ENCODE peak calls at places on chromosomes 4 and X, in ten cellular contexts. One of them, this sample, is unnamed.

GRCh38 chrX:23797371-23798128 is 14.6 kb downstream of the SAT1 start:
- DNase-seq in effector memory CD8-positive, alpha-beta T cell: no peak
- DNase-seq in left kidney: peak; percentile 64
- DNase-seq in head of caudate nucleus: no peak
- DNase-seq in ecto neural progenitor cell: no peak
- DNase-seq in pancreas: no peak
- DNase-seq in stimulated activated CD4-positive, alpha-beta T cell treated with anti-CD3 and anti-CD28 coated beads, Interleukin-2, amount 100 ng/mL, for 48 hours: no peak
- DNase-seq in sciatic nerve: no peak
- DNase-seq in HTR-8/SVneo: no peak
- DNase-seq in activated T-cell treated with anti-CD3 and anti-CD28 coated beads, Interleukin-2, amount 50 U/mL, for 72 hours: no peak
- DNase-seq in this sample: no peak

GRCh38 chr4:83285022-83285387 is 407 bp upstream of the COQ2 start:
- DNase-seq in effector memory CD8-positive, alpha-beta T cell: peak; percentile 14
- DNase-seq in left kidney: peak; percentile 60
- DNase-seq in head of caudate nucleus: no peak
- DNase-seq in ecto neural progenitor cell: no peak
- DNase-seq in pancreas: no peak
- DNase-seq in stimulated activated CD4-positive, alpha-beta T cell treated with anti-CD3 and anti-CD28 coated beads, Interleukin-2, amount 100 ng/mL, for 48 hours: no peak
- DNase-seq in sciatic nerve: no peak
- DNase-seq in HTR-8/SVneo: peak; percentile 14
- DNase-seq in activated T-cell treated with anti-CD3 and anti-CD28 coated beads, Interleukin-2, amount 50 U/mL, for 72 hours: peak; percentile 5
- DNase-seq in this sample: peak; percentile 19

GRCh38 chr4:158750379-158750778 is 18.4 kb upstream of the FNIP2 start:
- DNase-seq in effector memory CD8-positive, alpha-beta T cell: no peak
- DNase-seq in left kidney: no peak
- DNase-seq in head of caudate nucleus: no peak
- DNase-seq in ecto neural progenitor cell: no peak
- DNase-seq in pancreas: no peak
- DNase-seq in stimulated activated CD4-positive, alpha-beta T cell treated with anti-CD3 and anti-CD28 coated beads, Interleukin-2, amount 100 ng/mL, for 48 hours: no peak
- DNase-seq in sciatic nerve: no peak
- DNase-seq in HTR-8/SVneo: no peak
- DNase-seq in activated T-cell treated with anti-CD3 and anti-CD28 coated beads, Interleukin-2, amount 50 U/mL, for 72 hours: no peak
- DNase-seq in this sample: no peak

GRCh38 chr4:78863254-78863869 is 75.9 kb downstream of the PAQR3 start:
- DNase-seq in effector memory CD8-positive, alpha-beta T cell: no peak
- DNase-seq in left kidney: no peak
- DNase-seq in head of caudate nucleus: no peak
- DNase-seq in ecto neural progenitor cell: no peak
- DNase-seq in pancreas: no peak
- DNase-seq in stimulated activated CD4-positive, alpha-beta T cell treated with anti-CD3 and anti-CD28 coated beads, Interleukin-2, amount 100 ng/mL, for 48 hours: no peak
- DNase-seq in sciatic nerve: no peak
- DNase-seq in HTR-8/SVneo: no peak
- DNase-seq in activated T-cell treated with anti-CD3 and anti-CD28 coated beads, Interleukin-2, amount 50 U/mL, for 72 hours: no peak
- DNase-seq in this sample: no peak

GRCh38 chrX:23637187-23637586 is 30.1 kb upstream of the PRDX4 start:
- DNase-seq in effector memory CD8-positive, alpha-beta T cell: no peak
- DNase-seq in left kidney: no peak
- DNase-seq in head of caudate nucleus: no peak
- DNase-seq in ecto neural progenitor cell: no peak
- DNase-seq in pancreas: no peak
- DNase-seq in stimulated activated CD4-positive, alpha-beta T cell treated with anti-CD3 and anti-CD28 coated beads, Interleukin-2, amount 100 ng/mL, for 48 hours: peak; percentile 61
- DNase-seq in sciatic nerve: no peak
- DNase-seq in HTR-8/SVneo: no peak
- DNase-seq in activated T-cell treated with anti-CD3 and anti-CD28 coated beads, Interleukin-2, amount 50 U/mL, for 72 hours: no peak
- DNase-seq in this sample: no peak

GRCh38 chrX:53195401-53195800 is 29.6 kb downstream of the KDM5C start:
- DNase-seq in effector memory CD8-positive, alpha-beta T cell: no peak
- DNase-seq in left kidney: no peak
- DNase-seq in head of caudate nucleus: no peak
- DNase-seq in ecto neural progenitor cell: no peak
- DNase-seq in pancreas: no peak
- DNase-seq in stimulated activated CD4-positive, alpha-beta T cell treated with anti-CD3 and anti-CD28 coated beads, Interleukin-2, amount 100 ng/mL, for 48 hours: no peak
- DNase-seq in sciatic nerve: no peak
- DNase-seq in HTR-8/SVneo: no peak
- DNase-seq in activated T-cell treated with anti-CD3 and anti-CD28 coated beads, Interleukin-2, amount 50 U/mL, for 72 hours: no peak
- DNase-seq in this sample: no peak

GRCh38 chr4:82293304-82293703 is 80.5 kb downstream of the HNRNPD start:
- DNase-seq in effector memory CD8-positive, alpha-beta T cell: peak; percentile 18
- DNase-seq in left kidney: no peak
- DNase-seq in head of caudate nucleus: no peak
- DNase-seq in ecto neural progenitor cell: no peak
- DNase-seq in pancreas: no peak
- DNase-seq in stimulated activated CD4-positive, alpha-beta T cell treated with anti-CD3 and anti-CD28 coated beads, Interleukin-2, amount 100 ng/mL, for 48 hours: no peak
- DNase-seq in sciatic nerve: no peak
- DNase-seq in HTR-8/SVneo: no peak
- DNase-seq in activated T-cell treated with anti-CD3 and anti-CD28 coated beads, Interleukin-2, amount 50 U/mL, for 72 hours: no peak
- DNase-seq in this sample: peak; percentile 10

GRCh38 chr4:185637162-185637875 is 102.0 kb upstream of the PDLIM3 start:
- DNase-seq in effector memory CD8-positive, alpha-beta T cell: no peak
- DNase-seq in left kidney: no peak
- DNase-seq in head of caudate nucleus: no peak
- DNase-seq in ecto neural progenitor cell: no peak
- DNase-seq in pancreas: no peak
- DNase-seq in stimulated activated CD4-positive, alpha-beta T cell treated with anti-CD3 and anti-CD28 coated beads, Interleukin-2, amount 100 ng/mL, for 48 hours: no peak
- DNase-seq in sciatic nerve: no peak
- DNase-seq in HTR-8/SVneo: no peak
- DNase-seq in activated T-cell treated with anti-CD3 and anti-CD28 coated beads, Interleukin-2, amount 50 U/mL, for 72 hours: no peak
- DNase-seq in this sample: no peak

GRCh38 chr4:119209586-119209985 is 2.9 kb upstream of the USP53 start:
- DNase-seq in effector memory CD8-positive, alpha-beta T cell: no peak
- DNase-seq in left kidney: no peak
- DNase-seq in head of caudate nucleus: no peak
- DNase-seq in ecto neural progenitor cell: no peak
- DNase-seq in pancreas: no peak
- DNase-seq in stimulated activated CD4-positive, alpha-beta T cell treated with anti-CD3 and anti-CD28 coated beads, Interleukin-2, amount 100 ng/mL, for 48 hours: no peak
- DNase-seq in sciatic nerve: no peak
- DNase-seq in HTR-8/SVneo: no peak
- DNase-seq in activated T-cell treated with anti-CD3 and anti-CD28 coated beads, Interleukin-2, amount 50 U/mL, for 72 hours: no peak
- DNase-seq in this sample: no peak

GRCh38 chr4:77376788-77377460 is 219.9 kb downstream of the CCNG2 start:
- DNase-seq in effector memory CD8-positive, alpha-beta T cell: no peak
- DNase-seq in left kidney: no peak
- DNase-seq in head of caudate nucleus: no peak
- DNase-seq in ecto neural progenitor cell: no peak
- DNase-seq in pancreas: no peak
- DNase-seq in stimulated activated CD4-positive, alpha-beta T cell treated with anti-CD3 and anti-CD28 coated beads, Interleukin-2, amount 100 ng/mL, for 48 hours: no peak
- DNase-seq in sciatic nerve: no peak
- DNase-seq in HTR-8/SVneo: no peak
- DNase-seq in activated T-cell treated with anti-CD3 and anti-CD28 coated beads, Interleukin-2, amount 50 U/mL, for 72 hours: no peak
- DNase-seq in this sample: no peak

GRCh38 chrX:14616301-14616700 is 87.0 kb downstream of the GLRA2 start:
- DNase-seq in effector memory CD8-positive, alpha-beta T cell: no peak
- DNase-seq in left kidney: peak; percentile 52
- DNase-seq in head of caudate nucleus: no peak
- DNase-seq in ecto neural progenitor cell: no peak
- DNase-seq in pancreas: no peak
- DNase-seq in stimulated activated CD4-positive, alpha-beta T cell treated with anti-CD3 and anti-CD28 coated beads, Interleukin-2, amount 100 ng/mL, for 48 hours: no peak
- DNase-seq in sciatic nerve: no peak
- DNase-seq in HTR-8/SVneo: no peak
- DNase-seq in activated T-cell treated with anti-CD3 and anti-CD28 coated beads, Interleukin-2, amount 50 U/mL, for 72 hours: no peak
- DNase-seq in this sample: no peak

GRCh38 chr4:37324526-37324925 is 80.0 kb downstream of the NWD2 start:
- DNase-seq in effector memory CD8-positive, alpha-beta T cell: no peak
- DNase-seq in left kidney: no peak
- DNase-seq in head of caudate nucleus: peak; percentile 24
- DNase-seq in ecto neural progenitor cell: no peak
- DNase-seq in pancreas: no peak
- DNase-seq in stimulated activated CD4-positive, alpha-beta T cell treated with anti-CD3 and anti-CD28 coated beads, Interleukin-2, amount 100 ng/mL, for 48 hours: no peak
- DNase-seq in sciatic nerve: no peak
- DNase-seq in HTR-8/SVneo: no peak
- DNase-seq in activated T-cell treated with anti-CD3 and anti-CD28 coated beads, Interleukin-2, amount 50 U/mL, for 72 hours: no peak
- DNase-seq in this sample: no peak

GRCh38 chrX:47316276-47317025 is 53.9 kb upstream of the ZNF157 start:
- DNase-seq in effector memory CD8-positive, alpha-beta T cell: no peak
- DNase-seq in left kidney: peak; percentile 50
- DNase-seq in head of caudate nucleus: no peak
- DNase-seq in ecto neural progenitor cell: peak; percentile 81
- DNase-seq in pancreas: no peak
- DNase-seq in stimulated activated CD4-positive, alpha-beta T cell treated with anti-CD3 and anti-CD28 coated beads, Interleukin-2, amount 100 ng/mL, for 48 hours: no peak
- DNase-seq in sciatic nerve: no peak
- DNase-seq in HTR-8/SVneo: no peak
- DNase-seq in activated T-cell treated with anti-CD3 and anti-CD28 coated beads, Interleukin-2, amount 50 U/mL, for 72 hours: no peak
- DNase-seq in this sample: no peak

This sample was measured in Daoy.